ENCODE peak calls at places on chromosome 1, in five cellular contexts. L is RWPE1, W is tibial nerve, M is SK-N-SH, D is cardiac fibroblast. I is an unnamed sample.

GRCh38 chr1:160122978-160123495 is 7.5 kb downstream of the ATP1A2 start:
- DNase-seq in W (no peak), L (no peak), D (no peak), M (no peak), I (no peak)

GRCh38 chr1:43861985-43862735 is 71.4 kb upstream of the ARTN start:
- DNase-seq in L (no peak), W (no peak), D (no peak), M (no peak), I (no peak)

GRCh38 chr1:184113251-184113650 is 61.7 kb downstream of the TSEN15 start:
- DNase-seq in W (no peak), M (no peak), D (no peak), L (no peak), I (no peak)

GRCh38 chr1:86352096-86352495 is 44.0 kb downstream of the ODF2L start:
- DNase-seq in L (peak; percentile 2), D (peak; percentile 34), M (no peak), W (no peak), I (no peak)

GRCh38 chr1:183032122-183032921 is 9.1 kb downstream of the LAMC1 start:
- DNase-seq in W (no peak), D (no peak), L (no peak), M (no peak), I (no peak)

GRCh38 chr1:227546055-227546454 is 17.3 kb upstream of the ZNF678 start:
- DNase-seq in D (no peak), L (no peak), W (no peak), M (no peak), I (no peak)

GRCh38 chr1:245330951-245331350 is 176.2 kb downstream of the KIF26B start:
- DNase-seq in W (no peak), M (no peak), L (no peak), D (no peak), I (no peak)

GRCh38 chr1:118396824-118397530 is 211.9 kb upstream of the SPAG17 start:
- DNase-seq in W (no peak), L (no peak), D (no peak), M (no peak), I (no peak)

GRCh38 chr1:155196103-155196892 is 11.4 kb downstream of the THBS3 start:
- DNase-seq in D (no peak), W (no peak), L (no peak), M (no peak), I (no peak)

GRCh38 chr1:241622708-241623107 is 17.5 kb downstream of the CHML start:
- DNase-seq in D (no peak), W (no peak), L (no peak), M (no peak), I (no peak)

GRCh38 chr1:223771814-223772770 is 59.8 kb downstream of the CAPN2 start:
- DNase-seq in D (peak; percentile 91), L (peak; percentile 76), W (no peak), M (no peak), I (no peak)

GRCh38 chr1:58881471-58881994 is 97.7 kb upstream of the JUN start:
- DNase-seq in W (peak; percentile 39), M (no peak), L (peak; percentile 71), D (peak; percentile 72), I (peak; percentile 84)

GRCh38 chr1:175338447-175339135 is 146.0 kb upstream of the KIAA0040 start:
- DNase-seq in W (no peak), L (no peak), M (peak; percentile 41), D (no peak), I (no peak)

GRCh38 chr1:94863919-94864318 is 43.8 kb downstream of the SLC44A3 start:
- DNase-seq in D (peak; percentile 95), M (no peak), L (peak; percentile 80), W (no peak), I (no peak)

GRCh38 chr1:161427733-161428516 is 60.2 kb upstream of the CFAP126 start:
- DNase-seq in M (peak; percentile 36), W (no peak), L (peak; percentile 52), D (peak; percentile 52), I (no peak)

GRCh38 chr1:212247179-212247721 is 38.0 kb upstream of the PPP2R5A start:
- DNase-seq in D (peak; percentile 51), L (no peak), W (no peak), M (no peak), I (no peak)

GRCh38 chr1:229884765-229885164 is 182.3 kb upstream of the GALNT2 start:
- DNase-seq in W (no peak), D (no peak), M (peak; percentile 64), L (no peak), I (no peak)

GRCh38 chr1:116164056-116164889 is 53.1 kb downstream of the MAB21L3 start:
- DNase-seq in W (no peak), L (no peak), M (peak; percentile 55), D (peak; percentile 19), I (no peak)

GRCh38 chr1:151945725-151946365 is 36.5 kb upstream of the THEM4 start:
- DNase-seq in L (peak; percentile 94), D (peak; percentile 99), M (peak; percentile 40), W (peak; percentile 85), I (peak; percentile 98)

GRCh38 chr1:10656431-10656830 is 140.0 kb downstream of the CASZ1 start:
- DNase-seq in M (no peak), W (no peak), D (no peak), L (no peak), I (no peak)

GRCh38 chr1:53061859-53062714 is at the start of gene PODN:
- DNase-seq in D (peak; percentile 58), M (peak; percentile 86), W (peak; percentile 60), L (peak; percentile 9), I (no peak)

GRCh38 chr1:45303582-45304310 is 22.9 kb upstream of the HPDL start:
- DNase-seq in D (peak; percentile 99), L (peak; percentile 98), W (peak; percentile 96), M (peak; percentile 97), I (peak; percentile 97)

GRCh38 chr1:45305231-45305630 is 21.5 kb upstream of the HPDL start:
- DNase-seq in W (no peak), M (no peak), L (no peak), D (no peak), I (no peak)

GRCh38 chr1:45306319-45306718 is 20.4 kb upstream of the HPDL start:
- DNase-seq in M (no peak), W (no peak), D (no peak), L (no peak), I (no peak)

GRCh38 chr1:45302505-45303331 is 24.0 kb upstream of the HPDL start:
- DNase-seq in L (no peak), D (no peak), M (no peak), W (no peak), I (no peak)

GRCh38 chr1:45304311-45305081 is 22.2 kb upstream of the HPDL start:
- DNase-seq in M (peak; percentile 20), L (no peak), W (no peak), D (no peak), I (no peak)
- TF ChIP-seq CTCF in M (no peak), L (peak; percentile 32), W (no peak), D (no peak), I (no peak)

DNA sequence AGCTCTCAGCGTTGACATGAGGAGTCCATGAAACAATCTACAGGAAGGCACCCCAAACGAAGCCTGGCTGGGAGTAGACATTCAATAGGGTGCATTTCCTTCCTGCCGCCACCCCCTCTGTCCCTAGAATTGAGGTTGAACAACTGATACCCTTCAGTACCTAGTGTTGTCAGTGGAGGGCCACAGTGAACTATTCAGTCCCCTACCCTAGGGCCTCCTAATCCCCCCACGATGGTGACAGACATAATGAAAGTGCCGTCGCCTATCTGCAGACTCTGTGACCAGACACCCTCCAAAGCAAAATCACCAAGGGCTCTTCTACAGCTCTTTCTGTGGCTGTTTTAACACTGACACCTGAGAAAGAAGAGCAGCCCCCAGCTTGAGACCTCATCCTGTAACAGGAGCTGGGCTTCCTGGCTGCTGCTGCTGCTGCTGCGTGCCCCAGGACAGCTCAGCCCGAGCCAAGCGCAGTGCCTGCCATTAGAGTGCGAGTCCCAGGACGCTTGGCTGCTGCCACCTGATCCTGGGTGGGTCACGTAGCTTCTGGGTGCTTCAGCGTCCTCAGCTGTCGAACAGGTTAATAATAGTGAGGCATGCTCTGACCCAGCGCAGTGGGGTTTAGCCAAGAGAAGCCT is 183.0 kb downstream of the ZBTB18 start:
- DNase-seq in W (no peak), L (no peak), M (no peak), D (no peak), I (no peak)
- TF ChIP-seq CTCF in W (no peak), L (no peak), M (no peak), D (no peak), I (no peak)

GRCh38 chr1:156854634-156855033 is 4.3 kb downstream of the INSRR start:
- DNase-seq in L (no peak), D (no peak), W (no peak), M (no peak), I (no peak)
- TF ChIP-seq CTCF in L (no peak), D (peak; percentile 6), W (no peak), M (no peak), I (no peak)

GRCh38 chr1:15550573-15550972 is 23.9 kb downstream of the DNAJC16 start:
- DNase-seq in W (no peak), L (no peak), M (no peak), D (no peak), I (no peak)

GRCh38 chr1:15542685-15543588 is 16.3 kb downstream of the DNAJC16 start:
- DNase-seq in W (no peak), L (no peak), D (no peak), M (no peak), I (no peak)

GRCh38 chr1:15541231-15541792 is 14.7 kb downstream of the DNAJC16 start:
- DNase-seq in D (no peak), L (no peak), W (no peak), M (no peak), I (no peak)

GRCh38 chr1:15543589-15544568 is 17.2 kb downstream of the DNAJC16 start:
- DNase-seq in D (peak; percentile 92), W (no peak), L (no peak), M (no peak), I (no peak)

DNA sequence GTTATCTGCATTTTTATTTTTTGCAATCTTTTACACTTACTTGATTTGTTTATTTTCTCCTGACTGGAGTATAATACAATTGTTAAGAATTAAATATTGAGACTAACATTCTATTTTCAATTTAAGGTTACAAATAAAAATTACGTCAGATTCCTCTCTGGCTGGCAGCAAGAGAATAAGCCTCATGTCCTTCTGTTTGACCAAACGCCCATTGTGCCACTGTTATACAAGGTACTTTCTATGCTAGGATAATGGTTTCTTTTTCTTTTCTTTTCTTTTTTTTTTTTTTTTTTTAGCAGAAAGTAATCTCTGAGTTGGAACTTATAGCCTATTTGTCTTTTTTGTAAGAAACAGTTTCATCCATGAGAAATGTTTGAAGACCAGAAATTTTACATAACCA is 20.0 kb downstream of the DNAJC16 start:
- DNase-seq in L (no peak), W (no peak), M (no peak), D (no peak), I (no peak)
- TF ChIP-seq CTCF in L (no peak), W (no peak), M (no peak), D (no peak), I (no peak)

GRCh38 chr1:219876798-219877209 is 51.6 kb downstream of the SLC30A10 start:
- DNase-seq in M (no peak), D (no peak), W (no peak), L (peak; percentile 20), I (no peak)
- TF ChIP-seq CTCF in M (peak; percentile 7), D (no peak), W (no peak), L (no peak), I (no peak)

DNA sequence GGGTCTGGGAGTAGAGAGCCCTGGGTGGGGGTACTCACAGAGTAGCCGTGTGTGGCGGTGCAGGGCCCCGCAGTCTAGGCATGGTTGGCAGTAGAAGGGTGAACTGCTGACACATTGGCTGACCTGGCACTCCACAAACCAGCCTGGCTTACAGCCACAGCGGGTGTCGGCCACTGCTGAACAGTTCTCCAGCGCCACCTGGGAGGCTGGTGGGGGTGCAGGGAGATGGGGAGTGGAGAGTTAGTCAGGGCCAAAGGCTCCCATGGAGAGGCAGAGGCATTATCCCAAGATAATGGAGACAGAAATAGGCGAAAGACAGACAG is 1.5 kb downstream of the TNFRSF25 start:
- DNase-seq in D (no peak), M (no peak), W (no peak), L (no peak), I (no peak)
- TF ChIP-seq CTCF in D (no peak), M (no peak), W (no peak), L (no peak), I (no peak)